ENCODE peak calls at places on chromosomes 5 and 9, in seven cellular contexts. V, R, O, K, Q, D and T are unnamed samples.

GRCh38 chr9:105114956-105115728 is 129.3 kb upstream of the SLC44A1 start:
- DNase-seq in Q (peak), O (peak), R (no peak), V (no peak), K (no peak), D (peak), T (peak)

GRCh38 chr9:33782395-33783152 is 12.8 kb upstream of the PRSS3 start:
- DNase-seq in D (no peak), R (no peak), Q (no peak), O (no peak), V (no peak), K (no peak), T (no peak)

GRCh38 chr9:95516736-95517558 is at the start of gene PTCH1:
- DNase-seq in K (no peak), Q (peak), V (no peak), O (no peak), R (peak), D (no peak), T (no peak)

GRCh38 chr9:81374881-81375280 is 314.5 kb downstream of the TLE1 start:
- DNase-seq in O (no peak), R (no peak), D (no peak), Q (no peak), K (no peak), V (no peak), T (no peak)

GRCh38 chr9:3459076-3459475 is 66.7 kb downstream of the RFX3 start:
- DNase-seq in R (no peak), Q (no peak), V (no peak), D (no peak), K (peak), O (no peak), T (no peak)

GRCh38 chr9:117649126-117649525 is 55.1 kb upstream of the TLR4 start:
- DNase-seq in K (no peak), D (no peak), R (no peak), O (no peak), Q (no peak), V (no peak), T (no peak)

GRCh38 chr9:101449071-101449721 is 13.6 kb upstream of the ALDOB start:
- DNase-seq in Q (peak), K (peak), O (peak), D (peak), R (peak), V (no peak), T (peak)

GRCh38 chr5:7805379-7805778 is 45.6 kb downstream of the CFAP90 start:
- DNase-seq in R (no peak), Q (peak), V (no peak), K (no peak), O (no peak), D (peak), T (no peak)

GRCh38 chr5:141839015-141839513 is 39.1 kb downstream of the PCDH1 start:
- DNase-seq in K (no peak), O (no peak), D (no peak), R (no peak), V (no peak), Q (peak), T (peak)

GRCh38 chr9:129900263-129901041 is 65.2 kb downstream of the USP20 start:
- DNase-seq in V (no peak), R (no peak), Q (no peak), D (no peak), O (no peak), K (no peak), T (no peak)

GRCh38 chr9:76905984-76906861 is at the start of gene PRUNE2:
- DNase-seq in D (peak), O (no peak), K (no peak), Q (no peak), V (no peak), R (peak), T (peak)